ENCODE peak calls at places on chromosomes 16 and 17, in eight cellular contexts. One of them, this sample, is unnamed.

GRCh38 chr17:7056386-7056785 is 12.5 kb upstream of the SLC16A11 start:
- DNase-seq in NCI-H460: no peak
- DNase-seq in activated CD8-positive, alpha-beta memory T cell treated with anti-CD3 and anti-CD28 coated beads for 48 hours: no peak
- DNase-seq in LoVo: no peak
- DNase-seq in naive B cell: no peak
- DNase-seq in T-cell: no peak
- DNase-seq in GM13976: no peak
- DNase-seq in neuronal stem cell: no peak
- DNase-seq in this sample: no peak

GRCh38 chr16:14109782-14110727 is 38.9 kb downstream of the MRTFB start:
- DNase-seq in NCI-H460: no peak
- DNase-seq in activated CD8-positive, alpha-beta memory T cell treated with anti-CD3 and anti-CD28 coated beads for 48 hours: no peak
- DNase-seq in LoVo: no peak
- DNase-seq in naive B cell: no peak
- DNase-seq in T-cell: no peak
- DNase-seq in GM13976: no peak
- DNase-seq in neuronal stem cell: no peak
- DNase-seq in this sample: no peak

GRCh38 chr17:74827800-74828199 is 31.9 kb downstream of the GRIN2C start:
- DNase-seq in NCI-H460: no peak
- DNase-seq in activated CD8-positive, alpha-beta memory T cell treated with anti-CD3 and anti-CD28 coated beads for 48 hours: no peak
- DNase-seq in LoVo: no peak
- DNase-seq in naive B cell: no peak
- DNase-seq in T-cell: no peak
- DNase-seq in GM13976: no peak
- DNase-seq in neuronal stem cell: no peak
- DNase-seq in this sample: no peak

GRCh38 chr17:79668344-79669250 is 57.7 kb upstream of the RBFOX3 start:
- DNase-seq in NCI-H460: no peak
- DNase-seq in activated CD8-positive, alpha-beta memory T cell treated with anti-CD3 and anti-CD28 coated beads for 48 hours: no peak
- DNase-seq in LoVo: no peak
- DNase-seq in naive B cell: no peak
- DNase-seq in T-cell: no peak
- DNase-seq in GM13976: no peak
- DNase-seq in neuronal stem cell: no peak
- DNase-seq in this sample: no peak

GRCh38 chr17:42153919-42154491 is 784 bp downstream of the RAB5C start:
- DNase-seq in NCI-H460: no peak
- DNase-seq in activated CD8-positive, alpha-beta memory T cell treated with anti-CD3 and anti-CD28 coated beads for 48 hours: no peak
- DNase-seq in LoVo: peak; percentile 13
- DNase-seq in naive B cell: no peak
- DNase-seq in T-cell: no peak
- DNase-seq in GM13976: no peak
- DNase-seq in neuronal stem cell: no peak
- DNase-seq in this sample: no peak

GRCh38 chr16:22888791-22889190 is 74.8 kb downstream of the HS3ST2 start:
- DNase-seq in NCI-H460: no peak
- DNase-seq in activated CD8-positive, alpha-beta memory T cell treated with anti-CD3 and anti-CD28 coated beads for 48 hours: no peak
- DNase-seq in LoVo: no peak
- DNase-seq in naive B cell: no peak
- DNase-seq in T-cell: no peak
- DNase-seq in GM13976: no peak
- DNase-seq in neuronal stem cell: no peak
- DNase-seq in this sample: no peak

GRCh38 chr17:50425682-50426471 is at the start of gene ACSF2:
- DNase-seq in NCI-H460: peak; percentile 29
- DNase-seq in activated CD8-positive, alpha-beta memory T cell treated with anti-CD3 and anti-CD28 coated beads for 48 hours: peak; percentile 38
- DNase-seq in LoVo: peak; percentile 58
- DNase-seq in naive B cell: peak; percentile 62
- DNase-seq in T-cell: peak; percentile 59
- DNase-seq in GM13976: peak; percentile 93
- DNase-seq in neuronal stem cell: peak; percentile 21
- DNase-seq in this sample: peak; percentile 90

GRCh38 chr17:82863941-82864720 is 24.3 kb upstream of the ZNF750 start:
- DNase-seq in NCI-H460: no peak
- DNase-seq in activated CD8-positive, alpha-beta memory T cell treated with anti-CD3 and anti-CD28 coated beads for 48 hours: peak; percentile 70
- DNase-seq in LoVo: no peak
- DNase-seq in naive B cell: peak; percentile 73
- DNase-seq in T-cell: peak; percentile 85
- DNase-seq in GM13976: peak; percentile 89
- DNase-seq in neuronal stem cell: no peak
- DNase-seq in this sample: no peak

GRCh38 chr17:46773676-46774075 is 44.8 kb downstream of the WNT3 start:
- DNase-seq in NCI-H460: no peak
- DNase-seq in activated CD8-positive, alpha-beta memory T cell treated with anti-CD3 and anti-CD28 coated beads for 48 hours: no peak
- DNase-seq in LoVo: no peak
- DNase-seq in naive B cell: no peak
- DNase-seq in T-cell: no peak
- DNase-seq in GM13976: peak; percentile 21
- DNase-seq in neuronal stem cell: no peak
- DNase-seq in this sample: peak; percentile 37

GRCh38 chr16:11986521-11987057 is 10.1 kb downstream of the SNX29 start:
- DNase-seq in NCI-H460: no peak
- DNase-seq in activated CD8-positive, alpha-beta memory T cell treated with anti-CD3 and anti-CD28 coated beads for 48 hours: no peak
- DNase-seq in LoVo: no peak
- DNase-seq in naive B cell: no peak
- DNase-seq in T-cell: no peak
- DNase-seq in GM13976: no peak
- DNase-seq in neuronal stem cell: no peak
- DNase-seq in this sample: no peak

GRCh38 chr16:84059946-84060901 is 17.6 kb upstream of the SLC38A8 start:
- DNase-seq in NCI-H460: no peak
- DNase-seq in activated CD8-positive, alpha-beta memory T cell treated with anti-CD3 and anti-CD28 coated beads for 48 hours: no peak
- DNase-seq in LoVo: no peak
- DNase-seq in naive B cell: no peak
- DNase-seq in T-cell: no peak
- DNase-seq in GM13976: no peak
- DNase-seq in neuronal stem cell: no peak
- DNase-seq in this sample: no peak

GRCh38 chr17:29614345-29615047 is 8.2 kb downstream of the CORO6 start:
- DNase-seq in NCI-H460: no peak
- DNase-seq in activated CD8-positive, alpha-beta memory T cell treated with anti-CD3 and anti-CD28 coated beads for 48 hours: no peak
- DNase-seq in LoVo: no peak
- DNase-seq in naive B cell: no peak
- DNase-seq in T-cell: no peak
- DNase-seq in GM13976: no peak
- DNase-seq in neuronal stem cell: no peak
- DNase-seq in this sample: peak; percentile 50

GRCh38 chr16:28863929-28864886 is 565 bp downstream of the SH2B1 start:
- DNase-seq in NCI-H460: no peak
- DNase-seq in activated CD8-positive, alpha-beta memory T cell treated with anti-CD3 and anti-CD28 coated beads for 48 hours: no peak
- DNase-seq in LoVo: peak; percentile 15
- DNase-seq in naive B cell: no peak
- DNase-seq in T-cell: peak; percentile 21
- DNase-seq in GM13976: peak; percentile 40
- DNase-seq in neuronal stem cell: no peak
- DNase-seq in this sample: peak; percentile 68

This sample was measured in right cardiac atrium.